ENCODE peak calls at places on chromosomes 6 and 20, in nine cellular contexts. K is Peyer's patch, F is IMR-90, H is K562, E is HCT116, A is tibial nerve, O is gastrocnemius medialis, R is transverse colon, Y is stomach. N is an unnamed sample. For H3K4me1, the result is how much of the 10 kb centered on the place peaks cover.

GRCh38 chr20:12012241-12013222 is 94.8 kb downstream of the BTBD3 start:
- DNase-seq in H (peak), E (peak), F (peak), R (peak), O (no peak), A (peak), Y (peak), K (no peak), N (no peak)

GRCh38 chr20:1005452-1006027 is 3.4 kb upstream of the RSPO4 start:
- DNase-seq in O (no peak), A (no peak), H (peak), Y (no peak), K (no peak), F (peak), R (peak), E (peak), N (no peak)

GRCh38 chr6:136720045-136720760 is 72.1 kb downstream of the MAP3K5 start:
- DNase-seq in O (no peak), E (no peak), K (no peak), F (no peak), Y (no peak), A (no peak), R (no peak), H (no peak), N (no peak)

GRCh38 chr6:35048031-35048613 is 93.0 kb downstream of the TCP11 start:
- DNase-seq in O (no peak), Y (no peak), A (no peak), K (peak), H (no peak), R (no peak), F (no peak), E (no peak), N (no peak)

GRCh38 chr20:30503992-30504570 is 753.4 kb upstream of the DEFB115 start:
- DNase-seq in O (no peak), R (no peak), K (no peak), E (no peak), H (no peak), Y (no peak), A (no peak), F (no peak), N (no peak)

GRCh38 chr6:87929843-87930288 is 117.8 kb upstream of the SPACA1 start:
- DNase-seq in O (peak), R (peak), Y (peak), A (peak), F (peak), K (peak), H (peak), E (peak), N (peak)

GRCh38 chr20:51399138-51399890 is 143.2 kb downstream of the NFATC2 start:
- DNase-seq in O (no peak), F (no peak), K (no peak), H (no peak), R (no peak), E (no peak), A (no peak), Y (no peak), N (no peak)

GRCh38 chr6:36269834-36270705 is at the start of gene PNPLA1:
- DNase-seq in Y (no peak), K (no peak), O (no peak), A (no peak), E (no peak), R (no peak), H (no peak), F (no peak), N (no peak)

GRCh38 chr6:154602296-154602695 is 91.8 kb upstream of the CNKSR3 start:
- DNase-seq in F (no peak), Y (no peak), H (no peak), E (no peak), A (no peak), O (no peak), K (no peak), R (no peak), N (no peak)

GRCh38 chr20:62997626-62998025 is 9.1 kb downstream of the BHLHE23 start:
- DNase-seq in O (no peak), Y (no peak), E (no peak), A (no peak), K (no peak), R (no peak), F (no peak), H (no peak), N (no peak)

GRCh38 chr6:87907521-87907920 is 140.1 kb upstream of the SPACA1 start:
- DNase-seq in O (no peak), A (no peak), R (no peak), Y (no peak), F (peak), H (no peak), E (no peak), K (no peak), N (no peak)

GRCh38 chr6:34792605-34793500 is 970 bp downstream of the BLTP3A start:
- DNase-seq in E (no peak), Y (peak), H (peak), F (peak), A (peak), O (peak), K (no peak), R (peak), N (peak)

GRCh38 chr6:10692965-10693538 is 1.4 kb downstream of the C6orf52 start:
- DNase-seq in F (no peak), E (no peak), H (no peak), Y (no peak), R (no peak), A (no peak), K (no peak), O (no peak), N (no peak)

GRCh38 chr6:45265246-45265645 is 62.9 kb upstream of the RUNX2 start:
- DNase-seq in K (no peak), O (no peak), Y (no peak), E (no peak), F (peak), H (no peak), A (no peak), R (no peak), N (no peak)

GRCh38 chr6:150628908-150629307 is 29.2 kb downstream of the PLEKHG1 start:
- DNase-seq in E (no peak), K (no peak), H (no peak), Y (no peak), R (no peak), A (no peak), O (no peak), F (no peak), N (no peak)
- H3K27ac ChIP-seq in E (no peak), K (no peak), H (no peak), Y (no peak), R (no peak), A (no peak), O (no peak), F (no peak), N (peak)

GRCh38 chr20:37991506-37992302 is 41.6 kb downstream of the TTI1 start:
- DNase-seq in H (no peak), E (no peak), F (no peak), Y (no peak), R (no peak), A (no peak), O (no peak), K (no peak), N (no peak)
- H3K4me1 ChIP-seq in H (under half), E (under half), F (under half), Y (half or more), R (under half), A (under half), O (half or more), K (under half), N (under half)

GRCh38 chr6:42453027-42453648 is 1.4 kb upstream of the TRERF1 start:
- DNase-seq in H (peak), E (peak), A (peak), F (peak), Y (peak), K (peak), R (peak), O (peak), N (peak)
- TF ChIP-seq POLR2A in H (no peak), E (peak), A (no peak), F (no peak), Y (no peak), K (peak), R (peak), O (peak), N (peak)

GRCh38 chr6:144298167-144298671 is 13.1 kb downstream of the UTRN start:
- DNase-seq in H (no peak), O (no peak), A (no peak), K (no peak), Y (no peak), R (no peak), F (no peak), E (no peak), N (no peak)
- H3K27ac ChIP-seq in H (no peak), O (peak), A (no peak), K (no peak), Y (peak), R (peak), F (no peak), E (no peak), N (peak)

DNA sequence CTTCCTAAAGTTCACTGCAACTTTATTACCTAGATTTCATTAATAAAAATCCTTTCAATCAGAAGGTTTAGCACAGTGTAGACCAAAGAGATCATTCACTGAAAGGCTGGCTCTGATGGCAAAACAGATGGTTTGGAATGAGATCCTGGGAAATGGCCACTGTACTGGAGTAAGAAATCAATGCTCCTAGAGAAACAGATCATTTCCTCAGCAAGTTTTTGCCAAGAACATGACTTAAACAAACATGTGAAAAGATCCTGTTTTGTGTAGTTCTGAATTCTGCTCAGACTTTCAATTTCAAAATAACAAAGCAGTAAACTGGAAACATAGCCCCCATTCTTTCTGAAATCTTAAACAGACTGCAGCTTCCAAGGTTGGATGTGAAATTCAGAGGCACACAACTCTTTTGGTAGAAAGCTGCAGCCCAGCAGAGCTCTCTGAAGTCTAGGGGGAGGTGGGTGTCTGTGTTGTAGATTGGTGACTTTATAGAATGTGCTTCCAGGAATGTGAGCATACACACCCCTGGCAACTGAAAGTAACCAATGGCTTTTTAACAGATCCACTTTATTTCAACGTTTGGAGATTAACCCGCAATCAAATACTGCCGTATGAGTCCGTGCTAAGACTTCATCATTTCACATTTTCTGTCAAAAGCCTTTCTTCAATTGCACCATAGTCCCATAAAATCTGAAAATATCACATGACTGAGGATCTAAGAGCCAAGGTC is 86.4 kb downstream of the ATXN1 start:
- DNase-seq in R (no peak), Y (no peak), O (no peak), A (no peak), E (no peak), H (no peak), K (no peak), F (peak), N (no peak)
- H3K4me1 ChIP-seq in R (under half), Y (half or more), O (half or more), A (under half), E (under half), H (under half), K (under half), F (under half), N (under half)

GRCh38 chr6:118893095-118893881 is 664 bp upstream of the ASF1A start:
- DNase-seq in E (no peak), K (no peak), A (peak), Y (no peak), F (peak), O (no peak), H (peak), R (peak), N (peak)

GRCh38 chr6:118896339-118897136 is 2.6 kb downstream of the ASF1A start:
- DNase-seq in H (peak), A (no peak), K (no peak), R (no peak), O (no peak), F (peak), E (peak), Y (no peak), N (no peak)

GRCh38 chr6:118895241-118895561 is 1.2 kb downstream of the ASF1A start:
- DNase-seq in Y (no peak), H (no peak), O (no peak), E (no peak), R (no peak), K (no peak), A (no peak), F (no peak), N (no peak)

GRCh38 chr6:118893882-118894424 is at the start of gene ASF1A:
- DNase-seq in R (peak), Y (peak), F (peak), O (peak), H (peak), K (peak), E (peak), A (peak), N (peak)

DNA sequence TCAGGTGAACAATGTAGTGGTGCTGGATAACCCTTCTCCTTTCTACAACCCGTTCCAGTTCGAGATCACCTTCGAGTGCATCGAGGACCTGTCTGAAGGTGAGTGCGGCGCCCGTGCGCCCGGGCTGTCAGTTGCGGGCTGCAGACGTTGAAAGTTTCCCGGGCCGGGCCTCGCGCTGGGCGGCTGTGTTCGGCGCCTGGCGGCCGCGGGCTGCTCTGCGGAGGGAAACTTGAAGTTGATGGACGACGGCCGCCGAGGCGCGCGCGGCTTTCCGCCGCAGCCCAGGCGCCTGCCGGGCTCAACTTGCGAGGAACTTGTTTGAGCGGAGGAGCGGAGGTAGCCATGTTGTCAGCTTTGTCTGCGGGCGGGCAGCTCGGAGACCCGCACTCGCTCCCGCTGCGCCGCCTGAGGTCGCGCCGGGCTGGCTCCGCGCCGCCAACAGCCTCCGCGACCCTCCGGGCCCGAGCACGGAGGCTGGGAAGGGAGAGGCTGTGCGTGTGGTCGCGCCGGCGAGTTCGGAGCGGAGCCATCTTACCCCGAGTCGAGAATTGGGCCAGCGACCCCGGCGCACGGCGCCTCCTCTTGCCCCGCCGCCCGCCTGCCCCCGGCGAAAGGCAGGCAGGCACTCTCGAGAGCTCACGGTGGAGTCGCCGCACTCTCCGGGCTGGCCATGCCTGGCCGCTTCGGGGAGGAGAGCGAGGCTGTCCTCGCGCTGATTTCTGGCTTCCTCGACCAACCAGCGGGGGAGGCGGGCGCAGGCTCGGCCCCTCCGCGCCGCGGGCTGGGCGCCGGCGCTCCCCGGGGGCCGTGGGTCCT is 681 bp downstream of the ASF1A start:
- DNase-seq in F (peak), K (peak), A (peak), E (no peak), Y (peak), O (peak), R (peak), H (peak), N (peak)
- TF ChIP-seq POLR2A in F (peak), K (no peak), A (no peak), E (no peak), Y (no peak), O (peak), R (peak), H (peak), N (peak)

DNA sequence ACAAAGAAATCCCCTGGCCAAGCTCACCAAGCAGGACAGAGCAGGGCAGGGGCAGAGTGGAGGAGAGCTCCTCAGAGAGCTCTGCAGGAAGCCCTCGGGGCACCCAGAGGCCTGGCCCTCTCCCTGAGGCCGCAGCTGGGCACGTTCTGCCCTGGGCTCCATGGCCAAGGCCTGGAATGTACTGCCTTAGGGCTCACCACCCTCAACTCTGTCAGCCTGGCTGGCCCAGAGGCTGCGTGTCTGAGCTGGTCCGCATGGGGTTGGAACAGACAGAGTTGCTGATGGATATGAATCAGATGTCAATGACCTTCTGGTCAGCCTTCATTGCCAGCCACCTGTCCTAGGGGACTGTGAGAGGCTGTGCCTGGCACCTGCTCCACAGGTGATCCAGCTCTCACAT is 33.3 kb upstream of the PCMTD2 start:
- DNase-seq in H (no peak), F (peak), O (no peak), Y (peak), R (no peak), A (no peak), K (no peak), E (no peak), N (no peak)
- H3K27ac ChIP-seq in H (no peak), F (no peak), O (no peak), Y (no peak), R (no peak), A (no peak), K (no peak), E (no peak), N (no peak)

DNA sequence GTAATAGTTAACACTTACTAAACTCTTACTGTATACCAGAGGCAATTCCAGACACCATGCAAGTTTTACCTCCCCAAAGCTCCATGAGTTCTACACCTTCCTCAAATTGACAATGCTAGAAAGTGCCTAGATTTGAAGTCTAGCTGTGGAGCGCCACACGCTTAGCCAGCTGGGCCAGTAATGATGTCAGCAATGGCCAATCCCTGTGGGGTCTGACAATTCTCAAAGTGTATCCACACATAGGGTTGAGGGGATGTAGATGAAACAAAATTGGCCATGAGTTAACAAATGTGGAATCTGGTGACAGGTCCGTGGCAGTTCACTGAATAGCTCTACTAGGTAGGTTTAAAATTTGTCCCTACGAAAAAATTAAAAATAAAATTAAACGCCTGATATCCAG is 1.3 kb downstream of the ZNF343 start:
- DNase-seq in K (no peak), Y (no peak), F (peak), E (no peak), O (no peak), A (no peak), R (no peak), H (no peak), N (no peak)
- H3K4me1 ChIP-seq in K (under half), Y (under half), F (under half), E (under half), O (under half), A (under half), R (under half), H (under half), N (under half)

GRCh38 chr20:53352727-53353440 is 240.8 kb downstream of the ZNF217 start:
- DNase-seq in Y (no peak), K (no peak), F (no peak), H (no peak), E (no peak), O (no peak), A (no peak), R (no peak), N (no peak)

GRCh38 chr20:53345536-53346070 is 248.0 kb downstream of the ZNF217 start:
- DNase-seq in H (no peak), O (no peak), R (no peak), E (no peak), K (no peak), A (no peak), Y (no peak), F (no peak), N (no peak)

GRCh38 chr20:53346266-53346665 is 247.4 kb downstream of the ZNF217 start:
- DNase-seq in H (no peak), O (no peak), Y (no peak), K (no peak), E (no peak), F (no peak), A (no peak), R (no peak), N (no peak)

GRCh38 chr20:53354314-53354713 is 239.3 kb downstream of the ZNF217 start:
- DNase-seq in A (no peak), O (no peak), E (no peak), H (no peak), K (no peak), R (no peak), F (no peak), Y (no peak), N (no peak)

GRCh38 chr20:53349730-53350129 is 243.9 kb downstream of the ZNF217 start:
- DNase-seq in F (no peak), H (no peak), O (no peak), K (no peak), R (no peak), A (no peak), Y (no peak), E (no peak), N (no peak)
- TF ChIP-seq POLR2A in F (no peak), H (no peak), O (no peak), K (no peak), R (no peak), A (no peak), Y (no peak), E (no peak), N (no peak)

GRCh38 chr20:60402209-60403058 is 444.2 kb downstream of the CDH26 start:
- DNase-seq in E (no peak), O (no peak), K (no peak), A (no peak), Y (no peak), F (no peak), H (no peak), R (no peak), N (no peak)
- H3K27ac ChIP-seq in E (no peak), O (no peak), K (no peak), A (no peak), Y (no peak), F (no peak), H (no peak), R (no peak), N (no peak)